ENCODE peak calls at places on chromosome 5, in four cellular contexts. A, C, O and L are unnamed samples.
A peak's percentile ranks its signal among the peaks of the same experiment; 100 is the strongest.

GRCh38 chr5:68215888-68216736 is 556 bp downstream of the PIK3R1 start:
- DNase-seq in A (peak; percentile 13), C (peak; percentile 69), O (peak; percentile 76), L (peak; percentile 29)

GRCh38 chr5:168443950-168444700 is 42.1 kb upstream of the RARS1 start:
- DNase-seq in C (no peak), A (no peak), O (no peak), L (no peak)

GRCh38 chr5:93585054-93585751 is 2.2 kb downstream of the NR2F1 start:
- DNase-seq in C (no peak), O (peak; percentile 62), A (no peak), L (no peak)

GRCh38 chr5:109256486-109256885 is 153.3 kb downstream of the PJA2 start:
- DNase-seq in O (no peak), A (no peak), C (no peak), L (no peak)

GRCh38 chr5:74837115-74837514 is 29.1 kb downstream of the FAM169A start:
- DNase-seq in C (no peak), O (no peak), A (no peak), L (no peak)

GRCh38 chr5:31186672-31187267 is 6.7 kb upstream of the CDH6 start:
- DNase-seq in A (no peak), C (no peak), O (no peak), L (no peak)

GRCh38 chr5:122076023-122076422 is 2.0 kb downstream of the LOX start:
- DNase-seq in C (no peak), O (no peak), A (no peak), L (no peak)

GRCh38 chr5:58286741-58287140 is 173.1 kb downstream of the PLK2 start:
- DNase-seq in A (no peak), C (no peak), O (no peak), L (no peak)

GRCh38 chr5:103667068-103667467 is 104.5 kb upstream of the NUDT12 start:
- DNase-seq in A (no peak), O (no peak), C (no peak), L (no peak)

GRCh38 chr5:89044665-89045200 is 161.7 kb upstream of the MEF2C start:
- DNase-seq in O (no peak), C (no peak), A (no peak), L (no peak)

GRCh38 chr5:143552680-143553079 is 149.2 kb upstream of the NR3C1 start:
- DNase-seq in C (no peak), O (no peak), A (no peak), L (no peak)
- H3K27ac ChIP-seq in C (no peak overlapping the region), O (no peak overlapping the region), A (no peak overlapping the region), L (no peak overlapping the region)

GRCh38 chr5:392431-392988 is 50.5 kb upstream of the EXOC3 start:
- DNase-seq in O (no peak), A (peak; percentile 42), C (no peak), L (no peak)
- H3K27ac ChIP-seq in O (no peak overlapping the region), A (no peak overlapping the region), C (no peak overlapping the region), L (no peak overlapping the region)

GRCh38 chr5:151706906-151707305 is 20.2 kb upstream of the SPARC start:
- DNase-seq in A (no peak), O (no peak), C (no peak), L (no peak)

GRCh38 chr5:151707566-151707965 is 20.9 kb upstream of the SPARC start:
- DNase-seq in A (no peak), C (no peak), O (no peak), L (no peak)

GRCh38 chr5:151709109-151709735 is 22.5 kb upstream of the SPARC start:
- DNase-seq in C (no peak), A (no peak), O (no peak), L (no peak)

GRCh38 chr5:151703780-151704179 is 17.1 kb upstream of the SPARC start:
- DNase-seq in O (no peak), C (no peak), A (no peak), L (no peak)

GRCh38 chr5:151708126-151708525 is 21.4 kb upstream of the SPARC start:
- DNase-seq in O (no peak), A (no peak), C (no peak), L (no peak)
- H3K27ac ChIP-seq in O (no peak overlapping the region), A (no peak overlapping the region), C (peak overlapping the region; percentile 10), L (no peak overlapping the region)

DNA sequence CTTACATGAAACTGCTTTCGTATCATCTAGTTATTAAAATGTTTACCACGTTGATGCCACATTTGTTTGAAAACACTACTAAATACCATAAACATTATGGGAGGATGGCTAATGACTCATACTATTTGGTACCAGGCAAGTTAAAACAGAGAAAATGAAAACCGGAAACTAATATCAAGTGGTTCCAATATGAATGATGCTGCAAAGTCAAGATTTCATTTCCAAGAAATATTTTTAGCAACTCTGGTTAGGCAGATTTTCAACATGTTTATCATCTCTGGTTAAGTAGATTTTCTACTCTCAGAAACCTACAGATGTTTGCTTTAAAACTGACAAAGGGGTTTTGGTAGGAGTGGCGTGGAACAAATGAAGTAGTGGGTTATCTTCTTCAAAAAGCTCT is 4.9 kb upstream of the F2R start:
- DNase-seq in O (no peak), A (no peak), C (no peak), L (no peak)
- H3K27ac ChIP-seq in O (no peak overlapping the region), A (no peak overlapping the region), C (no peak overlapping the region), L (no peak overlapping the region)

DNA sequence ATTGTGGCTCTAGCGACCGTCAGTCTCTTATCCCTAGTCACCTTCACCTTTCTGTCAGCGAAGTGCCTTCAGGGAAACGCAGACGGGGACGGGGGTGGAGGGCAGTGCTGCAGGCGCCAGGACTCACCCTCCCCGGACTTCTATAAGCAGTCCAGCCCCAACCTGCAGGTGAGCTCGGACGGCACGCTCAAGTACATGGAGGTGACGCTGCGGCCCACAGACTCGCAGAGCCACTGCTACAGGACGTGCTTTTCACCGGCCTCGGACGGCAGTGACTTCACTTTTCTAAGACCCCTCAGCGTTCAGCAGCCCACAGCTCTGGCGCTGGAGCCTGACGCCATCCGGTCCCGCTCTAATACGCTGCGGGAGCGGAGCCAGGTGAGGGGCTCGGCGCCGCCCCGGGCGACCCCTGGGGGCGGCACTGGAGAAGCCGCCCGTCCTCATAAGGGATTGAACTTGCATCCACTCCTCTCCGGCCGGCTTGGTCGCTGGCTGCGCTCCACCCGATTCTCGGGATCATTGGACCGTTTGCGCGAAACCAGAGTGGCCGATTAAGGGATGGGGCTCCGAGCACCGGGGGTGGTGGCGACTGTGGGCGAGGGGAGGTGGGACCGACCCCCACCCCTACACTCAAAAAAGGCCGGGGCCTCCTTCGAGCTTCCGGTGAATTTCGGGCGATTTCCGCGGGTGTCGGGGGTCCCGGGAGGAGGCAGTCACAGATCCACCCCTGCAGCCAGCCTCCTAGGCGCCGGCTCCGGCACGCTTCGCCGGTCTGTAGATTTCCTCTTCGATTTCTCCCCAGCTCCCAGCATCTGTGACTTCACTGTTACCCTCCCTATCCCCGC is 2.7 kb downstream of the PCDHGC5 start:
- DNase-seq in A (no peak), C (no peak), O (no peak), L (no peak)
- H3K27ac ChIP-seq in A (no peak overlapping the region), C (no peak overlapping the region), O (no peak overlapping the region), L (no peak overlapping the region)